ENCODE peak calls at places on chromosome X, in five cellular contexts. A, F, T, J and N are unnamed samples.

GRCh38 chrX:5656544-5656943 is 572.1 kb downstream of the NLGN4X start:
- ATAC-seq in T (no peak), A (no peak), F (no peak), J (no peak), N (no peak)

GRCh38 chrX:110915120-110915519 is 119.5 kb upstream of the CHRDL1 start:
- ATAC-seq in A (peak), T (no peak), J (no peak), F (no peak), N (peak)

GRCh38 chrX:9257718-9258117 is 207.1 kb upstream of the TBL1X start:
- ATAC-seq in A (no peak), T (no peak), F (no peak), J (no peak), N (no peak)

GRCh38 chrX:30196322-30196721 is 19.0 kb upstream of the MAGEB2 start:
- ATAC-seq in A (no peak), J (peak), T (peak), F (peak), N (no peak)

GRCh38 chrX:129606918-129607317 is 47.8 kb downstream of the APLN start:
- ATAC-seq in F (peak), T (peak), J (peak), A (peak), N (peak)

GRCh38 chrX:42944381-42944998 is 166.5 kb upstream of the PPP1R2C start:
- ATAC-seq in J (no peak), T (no peak), A (no peak), F (no peak), N (no peak)

GRCh38 chrX:136166221-136166855 is 19.0 kb downstream of the FHL1 start:
- ATAC-seq in A (no peak), J (no peak), T (peak), F (no peak), N (no peak)

GRCh38 chrX:136588060-136588459 is 56.0 kb downstream of the VGLL1 start:
- ATAC-seq in J (peak), A (no peak), T (no peak), F (no peak), N (no peak)

GRCh38 chrX:153925387-153925738 is 701 bp downstream of the ARHGAP4 start:
- ATAC-seq in A (no peak), T (no peak), F (no peak), J (peak), N (no peak)

DNA sequence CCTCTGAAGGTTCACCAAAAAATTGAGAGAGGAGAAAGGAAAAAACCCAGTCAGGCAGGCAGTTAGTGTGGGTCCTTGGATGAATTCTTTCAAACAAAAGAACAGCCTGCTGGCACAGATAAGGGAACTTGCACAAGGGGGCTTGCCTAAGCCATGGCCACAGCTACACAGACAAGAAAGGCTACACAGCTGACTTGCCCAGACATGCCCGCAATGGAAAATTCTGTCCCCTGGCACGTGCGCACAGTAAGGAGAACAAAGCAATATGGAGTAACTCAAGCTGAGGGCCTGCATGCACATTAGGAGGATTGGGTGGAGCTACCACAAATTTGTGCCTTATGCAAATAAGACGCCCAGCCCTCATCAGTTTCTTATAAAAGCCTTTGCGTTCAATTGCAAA is 512.5 kb upstream of the HTR2C start:
- ATAC-seq in J (no peak), A (no peak), T (peak), F (no peak), N (no peak)
- TF ChIP-seq POLR2AphosphoS5 in J (no peak), A (no peak), T (no peak), F (no peak), N (no peak)

DNA sequence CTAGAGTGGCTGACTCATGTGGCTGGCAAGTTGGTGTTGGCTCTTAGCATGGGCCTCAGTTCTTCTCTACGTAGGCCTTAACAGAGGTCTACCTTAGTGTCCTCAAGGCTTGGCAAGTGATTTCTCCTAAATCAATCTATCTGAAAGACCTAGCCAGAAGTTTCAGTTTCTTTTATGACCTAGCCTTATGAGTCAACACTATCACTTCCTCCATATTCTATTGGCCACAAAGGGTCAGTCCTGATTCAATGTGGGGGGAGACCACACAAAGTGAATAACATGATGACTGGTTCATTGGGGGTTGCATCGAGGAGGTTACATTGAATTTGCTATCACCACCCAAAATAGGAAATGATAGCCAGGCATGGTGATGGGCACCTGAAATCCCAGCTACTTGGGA is 5.8 kb upstream of the NRK start:
- ATAC-seq in A (no peak), T (no peak), F (no peak), J (peak), N (no peak)
- TF ChIP-seq POLR2A in A (no peak), T (no peak), F (no peak), J (no peak), N (no peak)

DNA sequence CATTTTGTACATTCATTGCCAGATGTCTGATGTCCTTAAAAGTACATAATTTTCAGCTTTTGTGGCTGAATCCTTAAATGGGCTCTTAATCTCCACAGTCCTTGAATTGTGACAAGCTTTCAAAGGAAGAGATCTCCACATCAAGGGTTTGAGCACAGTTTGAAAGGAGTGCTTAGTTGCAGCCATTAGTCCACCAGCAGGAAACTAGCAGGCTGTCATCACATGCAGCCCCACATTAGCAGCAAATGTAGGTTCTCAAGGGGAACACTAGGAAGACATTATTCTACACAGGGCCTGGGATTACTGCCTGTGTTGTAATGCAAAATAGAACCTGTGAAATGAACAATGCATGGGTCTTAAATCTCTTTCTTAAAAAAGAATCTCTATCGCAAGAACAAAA is 173.2 kb downstream of the CBLL2 start:
- ATAC-seq in F (no peak), T (no peak), J (no peak), A (no peak), N (no peak)
- TF ChIP-seq EP300 in F (no peak), T (no peak), J (no peak), A (no peak), N (no peak)

DNA sequence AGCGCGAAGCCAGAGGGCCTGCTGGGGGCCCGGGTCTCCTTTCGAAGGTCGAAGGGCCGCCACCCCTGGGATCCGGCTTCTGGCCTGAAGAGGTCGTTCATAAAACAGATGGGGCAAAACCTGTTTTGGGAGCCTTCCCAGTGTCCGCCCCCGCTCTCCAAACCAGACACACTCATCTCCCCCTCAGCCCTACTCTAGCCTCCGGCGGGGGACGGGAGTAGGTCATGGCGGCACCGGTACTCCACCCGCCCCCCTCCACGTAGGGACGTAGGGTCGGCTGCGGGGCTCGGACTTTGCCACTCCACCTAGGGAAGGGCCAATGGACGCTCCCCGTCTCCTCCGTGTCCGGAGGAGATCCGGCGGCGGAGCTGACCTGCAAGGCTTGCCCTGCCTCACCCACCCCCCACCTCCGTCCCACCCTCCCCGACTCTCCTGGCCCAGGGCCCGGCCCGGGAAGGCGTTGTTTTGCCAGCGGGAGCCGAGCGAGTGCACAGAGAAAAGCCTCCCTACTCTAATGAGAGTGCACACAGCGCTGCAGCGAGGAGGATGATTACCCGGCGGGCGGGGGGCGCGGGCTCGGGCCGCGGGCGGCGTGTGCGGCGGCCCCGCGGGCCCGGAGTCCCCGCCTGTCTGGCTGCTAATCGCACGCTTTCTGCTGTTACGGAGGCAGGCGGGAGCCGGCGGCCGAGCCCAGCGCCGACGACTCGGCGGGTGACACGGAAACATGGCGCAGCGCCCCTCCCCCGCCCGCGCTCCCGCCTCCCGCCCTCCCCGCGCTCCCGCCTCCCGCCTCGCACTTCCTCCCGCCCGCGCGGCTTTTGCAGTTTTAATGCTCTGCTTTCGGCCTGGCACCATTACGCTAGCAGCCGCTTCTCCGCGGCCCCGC is 8.3 kb upstream of the BCOR start:
- ATAC-seq in A (peak), T (peak), F (peak), J (peak), N (peak)
- TF ChIP-seq POLR2AphosphoS5 in A (no peak), T (no peak), F (peak), J (no peak), N (no peak)

GRCh38 chrX:15988661-15989603 is 134.3 kb upstream of the AP1S2 start:
- ATAC-seq in T (no peak), J (peak), F (no peak), A (no peak), N (no peak)
- TF ChIP-seq POLR2A in T (no peak), J (no peak), F (no peak), A (no peak), N (no peak)

GRCh38 chrX:118254611-118255010 is 91.3 kb upstream of the WDR44 start:
- ATAC-seq in A (no peak), F (no peak), T (peak), J (peak), N (peak)
- TF ChIP-seq EP300 in A (no peak), F (no peak), T (no peak), J (no peak), N (no peak)

GRCh38 chrX:68919707-68920106 is 90.9 kb downstream of the EFNB1 start:
- ATAC-seq in F (no peak), J (no peak), T (no peak), A (no peak), N (no peak)

GRCh38 chrX:68916891-68917290 is 88.1 kb downstream of the EFNB1 start:
- ATAC-seq in A (no peak), T (no peak), J (no peak), F (no peak), N (no peak)

GRCh38 chrX:68917799-68918198 is 89.0 kb downstream of the EFNB1 start:
- ATAC-seq in A (no peak), J (no peak), T (no peak), F (no peak), N (no peak)

GRCh38 chrX:68920541-68920940 is 91.7 kb downstream of the EFNB1 start:
- ATAC-seq in A (no peak), T (no peak), F (no peak), J (no peak), N (peak)

GRCh38 chrX:68918202-68918601 is 89.4 kb downstream of the EFNB1 start:
- ATAC-seq in A (no peak), J (no peak), T (no peak), F (no peak), N (no peak)
- TF ChIP-seq POLR2AphosphoS5 in A (no peak), J (no peak), T (no peak), F (no peak), N (no peak)